ENCODE peak calls at places on chromosome 22, in ten cellular contexts. A is upper lobe of right lung, X is OCI-LY7, S is uterus, P is retinal pigment epithelial cell, T is sigmoid colon, J is tibial nerve, O is LNCaP clone FGC, M is GM06990, V is hepatocyte. W is an unnamed sample.
A peak's percentile ranks its signal among the peaks of the same experiment; 100 is the strongest.

GRCh38 chr22:32801001-32801435 is 487 bp upstream of the TIMP3 start:
- DNase-seq in J (no peak), X (no peak), S (no peak), V (no peak), O (no peak), P (no peak), M (no peak), A (no peak), T (no peak), W (no peak)

GRCh38 chr22:39309364-39309861 is 10.0 kb downstream of the RPL3 start:
- DNase-seq in V (no peak), O (no peak), M (no peak), T (no peak), A (no peak), J (no peak), X (peak; percentile 38), S (no peak), P (no peak), W (no peak)

GRCh38 chr22:47352920-47353700 is 590.7 kb downstream of the TBC1D22A start:
- DNase-seq in O (no peak), A (no peak), J (no peak), V (no peak), T (no peak), S (no peak), P (no peak), X (no peak), M (no peak), W (no peak)

GRCh38 chr22:46010177-46010867 is 33.4 kb upstream of the WNT7B start:
- DNase-seq in V (no peak), P (no peak), O (no peak), X (no peak), A (peak; percentile 57), S (peak; percentile 47), J (no peak), M (no peak), T (peak; percentile 63), W (peak; percentile 78)

GRCh38 chr22:48605856-48606255 is 1221.8 kb downstream of the BRD1 start:
- DNase-seq in A (no peak), P (peak; percentile 4), O (no peak), M (no peak), X (no peak), S (no peak), V (peak; percentile 82), T (no peak), J (no peak), W (no peak)

GRCh38 chr22:22045576-22046335 is 63.2 kb upstream of the TOP3B start:
- DNase-seq in V (no peak), P (no peak), M (no peak), T (no peak), A (no peak), J (no peak), X (peak; percentile 74), O (no peak), S (no peak), W (no peak)

GRCh38 chr22:40797427-40797826 is 21.7 kb downstream of the SLC25A17 start:
- DNase-seq in X (no peak), O (no peak), J (no peak), S (no peak), T (no peak), V (no peak), M (no peak), P (no peak), A (no peak), W (no peak)

GRCh38 chr22:47195156-47195675 is 432.8 kb downstream of the TBC1D22A start:
- DNase-seq in A (peak; percentile 38), P (no peak), O (no peak), J (no peak), V (no peak), M (no peak), X (no peak), S (no peak), T (peak; percentile 38), W (no peak)

DNA sequence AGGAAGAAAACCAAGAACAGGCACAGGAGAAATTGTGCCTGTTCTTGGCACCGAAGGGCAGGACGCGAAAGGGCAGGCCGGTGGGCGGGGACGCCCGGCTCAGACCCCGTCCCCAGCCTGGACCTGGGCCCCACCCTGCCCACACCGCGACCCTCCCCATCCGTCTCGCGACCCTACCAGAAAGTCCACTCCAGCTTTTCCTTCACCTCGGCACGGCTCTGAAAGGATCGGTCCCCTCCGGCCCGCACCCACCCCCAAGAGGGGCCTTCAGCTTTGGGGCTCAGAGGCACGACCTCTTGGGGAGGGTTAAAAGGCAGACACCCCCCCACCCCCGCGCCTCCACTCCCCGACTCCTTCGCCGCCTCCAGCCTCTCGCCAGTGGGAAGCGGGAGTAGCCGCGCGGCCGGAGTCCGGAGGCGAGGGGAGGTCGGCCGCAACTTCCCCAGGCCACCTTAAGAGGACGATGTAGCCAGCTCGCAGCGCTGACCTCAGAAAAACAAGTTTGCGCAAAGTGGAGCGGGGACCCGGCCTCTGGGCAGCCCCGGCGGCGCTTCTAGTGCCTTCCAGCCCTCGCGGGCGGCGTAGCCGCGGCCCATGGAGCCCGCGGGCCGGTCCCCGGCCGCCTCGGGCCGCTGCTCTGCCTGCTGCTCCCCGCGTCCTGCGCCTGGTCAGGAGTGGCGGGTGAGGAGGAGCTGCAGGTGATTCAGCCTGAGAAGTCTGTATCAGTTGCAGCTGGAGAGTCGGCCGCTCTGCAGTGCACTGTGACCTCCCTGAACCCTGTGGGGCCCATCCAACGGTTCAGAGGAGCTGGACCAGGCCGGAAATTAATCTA is 4.3 kb downstream of the SEC14L6 start:
- DNase-seq in T (no peak), J (no peak), V (peak; percentile 46), X (no peak), P (no peak), O (no peak), S (no peak), A (peak; percentile 75), M (no peak), W (no peak)
- H3K4me3 ChIP-seq in T (peak overlapping the region; percentile 42), J (peak overlapping the region; percentile 32), V (peak overlapping the region; percentile 39), X (no peak overlapping the region), P (peak overlapping the region; percentile 48), O (no peak overlapping the region), S (peak overlapping the region; percentile 29), A (peak overlapping the region; percentile 50), M (no peak overlapping the region), W (peak overlapping the region; percentile 21)

GRCh38 chr22:25078591-25078990 is 121.1 kb upstream of the CRYBB3 start:
- DNase-seq in P (no peak), S (no peak), J (no peak), V (no peak), O (no peak), M (no peak), X (no peak), T (no peak), A (no peak), W (no peak)

GRCh38 chr22:25083414-25084166 is 116.1 kb upstream of the CRYBB3 start:
- DNase-seq in T (no peak), P (no peak), S (no peak), A (no peak), X (no peak), V (peak; percentile 38), J (no peak), O (no peak), M (no peak), W (no peak)

GRCh38 chr22:25080855-25081254 is 118.8 kb upstream of the CRYBB3 start:
- DNase-seq in O (no peak), A (no peak), J (no peak), P (peak; percentile 42), S (no peak), M (no peak), X (no peak), T (no peak), V (no peak), W (no peak)

GRCh38 chr22:25082096-25082495 is 117.6 kb upstream of the CRYBB3 start:
- DNase-seq in X (no peak), S (no peak), J (no peak), P (no peak), O (no peak), A (no peak), V (no peak), M (no peak), T (no peak), W (no peak)

GRCh38 chr22:25081409-25081824 is 118.2 kb upstream of the CRYBB3 start:
- DNase-seq in P (no peak), V (peak; percentile 64), T (no peak), X (peak; percentile 47), S (no peak), O (no peak), J (peak; percentile 36), A (no peak), M (no peak), W (peak; percentile 47)
- TF ChIP-seq CTCF in P (peak; percentile 67), V (peak; percentile 64), T (peak; percentile 34), X (peak; percentile 78), S (no peak), O (peak; percentile 68), J (no peak), A (peak; percentile 61), M (peak; percentile 64), W (peak; percentile 48)

GRCh38 chr22:20437253-20438065 is at the start of gene SCARF2:
- DNase-seq in M (no peak), J (no peak), S (peak; percentile 81), T (peak; percentile 84), V (peak; percentile 86), X (no peak), P (no peak), O (no peak), A (peak; percentile 74), W (peak; percentile 79)

GRCh38 chr22:20434264-20434751 is 3.3 kb downstream of the SCARF2 start:
- DNase-seq in X (no peak), M (no peak), J (no peak), V (no peak), A (peak; percentile 35), P (no peak), O (no peak), S (no peak), T (peak; percentile 61), W (no peak)

GRCh38 chr22:20436309-20437252 is 1.0 kb downstream of the SCARF2 start:
- DNase-seq in A (peak; percentile 69), T (peak; percentile 73), M (no peak), O (no peak), P (no peak), S (peak; percentile 68), J (no peak), X (no peak), V (peak; percentile 74), W (peak; percentile 46)

GRCh38 chr22:20434773-20435172 is 2.9 kb downstream of the SCARF2 start:
- DNase-seq in T (peak; percentile 50), V (no peak), X (no peak), M (no peak), S (no peak), P (no peak), O (no peak), A (peak; percentile 39), J (no peak), W (no peak)

GRCh38 chr22:20435436-20436308 is 2.0 kb downstream of the SCARF2 start:
- DNase-seq in S (no peak), V (no peak), M (no peak), O (no peak), X (no peak), A (peak; percentile 62), P (no peak), J (no peak), T (peak; percentile 62), W (no peak)
- H3K4me3 ChIP-seq in S (peak overlapping the region; percentile 77), V (peak overlapping the region; percentile 20), M (no peak overlapping the region), O (no peak overlapping the region), X (no peak overlapping the region), A (peak overlapping the region; percentile 71), P (peak overlapping the region; percentile 58), J (peak overlapping the region; percentile 56), T (peak overlapping the region; percentile 58), W (peak overlapping the region; percentile 96)

DNA sequence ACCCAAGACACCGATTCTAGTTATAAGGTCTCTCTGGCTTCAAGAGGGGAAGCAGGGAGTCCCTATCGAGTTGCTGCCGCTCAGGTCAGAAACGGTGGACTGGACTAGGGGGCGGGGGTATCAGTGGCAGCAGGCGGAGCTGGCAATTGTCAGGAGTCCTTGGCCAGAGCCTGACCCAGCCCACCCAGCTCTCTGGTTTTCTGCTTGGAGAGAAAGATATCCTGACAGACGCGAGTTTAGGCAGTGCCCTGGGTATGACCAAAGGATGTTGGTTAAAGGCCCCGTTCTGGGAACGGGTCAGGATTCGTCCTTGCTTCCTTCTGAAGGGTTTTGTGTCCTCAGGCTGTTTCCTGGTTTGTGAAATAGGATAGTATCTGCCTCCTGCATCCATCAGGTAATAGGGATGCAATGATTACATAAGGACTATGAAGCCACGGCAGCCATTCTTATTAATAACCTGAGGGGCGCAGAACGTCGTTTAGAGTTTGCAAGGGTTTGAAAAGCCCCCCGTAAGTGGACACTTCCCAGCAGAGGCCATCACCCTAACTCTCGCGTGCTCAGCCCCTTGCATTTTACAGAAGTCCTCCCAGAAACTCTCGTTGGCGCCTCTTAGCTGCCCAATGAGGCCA is 700 bp upstream of the DEPDC5 start:
- DNase-seq in X (peak; percentile 67), V (peak; percentile 79), S (peak; percentile 45), J (peak; percentile 9), O (no peak), P (no peak), A (peak; percentile 72), M (peak; percentile 47), T (peak; percentile 70), W (no peak)
- TF ChIP-seq CTCF in X (no peak), V (no peak), S (no peak), J (no peak), O (no peak), P (no peak), A (no peak), M (no peak), T (no peak), W (no peak)

W was measured in cardiac fibroblast.